ENCODE peak calls at places on chromosomes 13 and 19, in ten cellular contexts. N is adrenal gland, P is gastrocnemius medialis, F is lower leg skin, G is erythroblast, R is GM12892, T is testis, V is ovary, D is body of pancreas, W is breast epithelium. C is an unnamed sample.

GRCh38 chr19:13507053-13507611 is 853 bp upstream of the CACNA1A start:
- DNase-seq in N (no peak), P (no peak), F (no peak), G (no peak), R (no peak), T (no peak), V (no peak), D (no peak), W (no peak), C (no peak)

GRCh38 chr19:1097810-1098176 is 2.6 kb upstream of the POLR2E start:
- DNase-seq in N (no peak), P (no peak), F (no peak), G (no peak), R (no peak), T (no peak), V (no peak), D (no peak), W (no peak), C (no peak)

GRCh38 chr13:75341025-75341424 is 140.9 kb downstream of the TBC1D4 start:
- DNase-seq in N (no peak), P (no peak), F (no peak), G (no peak), R (no peak), T (no peak), V (no peak), D (no peak), W (no peak), C (no peak)

GRCh38 chr19:49997709-49998108 is 27.5 kb downstream of the VRK3 start:
- DNase-seq in N (no peak), P (no peak), F (no peak), G (peak), R (peak), T (peak), V (no peak), D (no peak), W (no peak), C (no peak)

GRCh38 chr19:17797397-17798201 is 2.7 kb downstream of the B3GNT3 start:
- DNase-seq in N (no peak), P (no peak), F (no peak), G (no peak), R (no peak), T (no peak), V (no peak), D (peak), W (no peak), C (peak)

GRCh38 chr19:18852634-18853033 is 20.9 kb downstream of the UPF1 start:
- DNase-seq in N (no peak), P (no peak), F (no peak), G (no peak), R (no peak), T (no peak), V (no peak), D (no peak), W (no peak), C (no peak)

GRCh38 chr19:39805120-39805519 is 26.5 kb downstream of the LEUTX start:
- DNase-seq in N (no peak), P (peak), F (no peak), G (no peak), R (no peak), T (no peak), V (no peak), D (no peak), W (no peak), C (no peak)

GRCh38 chr19:7482584-7483439 is 6.0 kb downstream of the PEX11G start:
- DNase-seq in N (peak), P (no peak), F (no peak), G (no peak), R (no peak), T (peak), V (no peak), D (no peak), W (no peak), C (no peak)

GRCh38 chr19:2509096-2509495 is 33.2 kb downstream of the GADD45B start:
- DNase-seq in N (no peak), P (no peak), F (no peak), G (no peak), R (no peak), T (no peak), V (no peak), D (no peak), W (no peak), C (no peak)

GRCh38 chr19:2512523-2513431 is 36.9 kb downstream of the GADD45B start:
- DNase-seq in N (no peak), P (no peak), F (no peak), G (no peak), R (no peak), T (no peak), V (no peak), D (no peak), W (no peak), C (no peak)

GRCh38 chr19:2511991-2512390 is 36.1 kb downstream of the GADD45B start:
- DNase-seq in N (no peak), P (no peak), F (no peak), G (no peak), R (no peak), T (no peak), V (no peak), D (no peak), W (no peak), C (no peak)

GRCh38 chr19:2514981-2515518 is 39.1 kb downstream of the GADD45B start:
- DNase-seq in N (no peak), P (no peak), F (no peak), G (no peak), R (no peak), T (no peak), V (no peak), D (no peak), W (no peak), C (no peak)

DNA sequence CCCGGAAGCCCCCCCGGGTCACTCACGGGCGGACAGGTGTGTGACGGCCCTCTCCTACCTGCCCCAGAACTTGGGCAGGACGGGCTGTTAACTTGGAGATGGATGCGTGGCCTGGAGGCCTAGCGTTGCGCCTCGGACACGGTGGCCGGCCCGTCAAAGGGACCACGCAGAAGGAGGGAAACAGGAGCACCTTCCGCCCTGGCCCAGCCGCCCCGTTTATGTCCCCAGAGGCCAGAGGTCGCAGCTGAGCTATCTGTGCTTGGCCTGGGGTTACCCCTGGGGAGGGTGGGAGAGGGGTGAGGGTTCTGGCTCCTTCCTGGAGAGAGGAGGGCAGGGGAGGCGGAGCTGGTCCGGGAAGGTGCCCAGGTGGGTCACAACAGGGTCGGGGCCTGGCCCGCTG is 35.6 kb downstream of the GADD45B start:
- DNase-seq in N (no peak), P (no peak), F (no peak), G (no peak), R (no peak), T (no peak), V (no peak), D (no peak), W (no peak), C (no peak)
- TF ChIP-seq POLR2A in N (no peak), P (no peak), F (no peak), G (no peak), R (no peak), T (no peak), V (no peak), D (no peak), W (no peak), C (no peak)

GRCh38 chr13:86830046-86830445 is 841.1 kb upstream of the SLITRK5 start:
- DNase-seq in N (no peak), P (no peak), F (no peak), G (no peak), R (no peak), T (no peak), V (no peak), D (no peak), W (no peak), C (no peak)
- TF ChIP-seq POLR2A in N (no peak), P (no peak), F (no peak), G (no peak), R (no peak), T (no peak), V (no peak), D (no peak), W (no peak), C (no peak)

GRCh38 chr19:33902395-33902794 is 105.7 kb downstream of the KCTD15 start:
- DNase-seq in N (no peak), P (no peak), F (no peak), G (no peak), R (no peak), T (no peak), V (no peak), D (no peak), W (no peak), C (no peak)
- TF ChIP-seq POLR2A in N (no peak), P (no peak), F (no peak), G (no peak), R (no peak), T (no peak), V (no peak), D (no peak), W (no peak), C (no peak)

GRCh38 chr19:47096721-47097120 is 16.9 kb downstream of the ZC3H4 start:
- DNase-seq in N (peak), P (peak), F (no peak), G (no peak), R (no peak), T (no peak), V (no peak), D (peak), W (no peak), C (peak)

GRCh38 chr19:47093841-47094240 is 19.7 kb downstream of the ZC3H4 start:
- DNase-seq in N (no peak), P (no peak), F (no peak), G (no peak), R (no peak), T (no peak), V (no peak), D (no peak), W (no peak), C (peak)

GRCh38 chr19:47093254-47093653 is 20.3 kb downstream of the ZC3H4 start:
- DNase-seq in N (no peak), P (no peak), F (no peak), G (no peak), R (no peak), T (no peak), V (no peak), D (no peak), W (no peak), C (peak)

GRCh38 chr19:47095707-47096704 is 17.6 kb downstream of the ZC3H4 start:
- DNase-seq in N (no peak), P (peak), F (peak), G (no peak), R (no peak), T (peak), V (no peak), D (peak), W (peak), C (peak)

GRCh38 chr19:47094557-47095517 is 18.7 kb downstream of the ZC3H4 start:
- DNase-seq in N (no peak), P (no peak), F (no peak), G (no peak), R (no peak), T (no peak), V (no peak), D (peak), W (no peak), C (no peak)
- TF ChIP-seq POLR2A in N (no peak), P (no peak), F (no peak), G (no peak), R (no peak), T (no peak), V (no peak), D (peak), W (no peak), C (peak)

GRCh38 chr13:41132512-41133152 is at the start of gene KBTBD6:
- DNase-seq in N (peak), P (peak), F (peak), G (peak), R (peak), T (peak), V (peak), D (peak), W (peak), C (peak)
- TF ChIP-seq POLR2A in N (peak), P (peak), F (no peak), G (peak), R (peak), T (no peak), V (peak), D (peak), W (peak), C (no peak)